ENCODE peak calls at places on chromosomes 1 and 21, in six cellular contexts. One of them, this sample, is unnamed.

GRCh38 chr1:198340139-198340538 is 183.3 kb downstream of the NEK7 start:
- DNase-seq in activated CD4-positive, alpha-beta T cell treated with anti-CD3 and anti-CD28 coated beads, Interleukin-2, amount 50 U/mL, for 1 hour: no peak
- DNase-seq in LNCaP clone FGC: no peak
- DNase-seq in DMS153: no peak
- DNase-seq in mucosa of gallbladder: no peak
- DNase-seq in LoVo: no peak
- DNase-seq in this sample: no peak

GRCh38 chr1:203320546-203321272 is 15.4 kb downstream of the BTG2 start:
- DNase-seq in activated CD4-positive, alpha-beta T cell treated with anti-CD3 and anti-CD28 coated beads, Interleukin-2, amount 50 U/mL, for 1 hour: peak; percentile 68
- DNase-seq in LoVo: no peak
- DNase-seq in DMS153: peak; percentile 99
- DNase-seq in LNCaP clone FGC: peak; percentile 65
- DNase-seq in mucosa of gallbladder: peak; percentile 49
- DNase-seq in this sample: peak; percentile 75

GRCh38 chr1:93394514-93394913 is 48.8 kb downstream of the DR1 start:
- DNase-seq in activated CD4-positive, alpha-beta T cell treated with anti-CD3 and anti-CD28 coated beads, Interleukin-2, amount 50 U/mL, for 1 hour: no peak
- DNase-seq in LoVo: no peak
- DNase-seq in LNCaP clone FGC: no peak
- DNase-seq in DMS153: no peak
- DNase-seq in mucosa of gallbladder: no peak
- DNase-seq in this sample: no peak

GRCh38 chr1:153578490-153578889 is 12.8 kb upstream of the S100A2 start:
- DNase-seq in mucosa of gallbladder: no peak
- DNase-seq in LNCaP clone FGC: no peak
- DNase-seq in activated CD4-positive, alpha-beta T cell treated with anti-CD3 and anti-CD28 coated beads, Interleukin-2, amount 50 U/mL, for 1 hour: no peak
- DNase-seq in LoVo: no peak
- DNase-seq in DMS153: no peak
- DNase-seq in this sample: no peak

GRCh38 chr1:191912517-191912916 is 245.7 kb upstream of the RGS18 start:
- DNase-seq in DMS153: no peak
- DNase-seq in LNCaP clone FGC: no peak
- DNase-seq in LoVo: no peak
- DNase-seq in activated CD4-positive, alpha-beta T cell treated with anti-CD3 and anti-CD28 coated beads, Interleukin-2, amount 50 U/mL, for 1 hour: no peak
- DNase-seq in mucosa of gallbladder: no peak
- DNase-seq in this sample: no peak

GRCh38 chr1:112888630-112889029 is 67.4 kb downstream of the SLC16A1 start:
- DNase-seq in LNCaP clone FGC: no peak
- DNase-seq in DMS153: no peak
- DNase-seq in mucosa of gallbladder: no peak
- DNase-seq in LoVo: no peak
- DNase-seq in activated CD4-positive, alpha-beta T cell treated with anti-CD3 and anti-CD28 coated beads, Interleukin-2, amount 50 U/mL, for 1 hour: no peak
- DNase-seq in this sample: no peak

GRCh38 chr1:161905269-161905884 is 118.3 kb downstream of the OLFML2B start:
- DNase-seq in LNCaP clone FGC: no peak
- DNase-seq in DMS153: no peak
- DNase-seq in LoVo: peak; percentile 25
- DNase-seq in activated CD4-positive, alpha-beta T cell treated with anti-CD3 and anti-CD28 coated beads, Interleukin-2, amount 50 U/mL, for 1 hour: peak; percentile 8
- DNase-seq in mucosa of gallbladder: no peak
- DNase-seq in this sample: peak; percentile 46

GRCh38 chr1:14294006-14294405 is 304.5 kb upstream of the KAZN start:
- DNase-seq in LoVo: no peak
- DNase-seq in activated CD4-positive, alpha-beta T cell treated with anti-CD3 and anti-CD28 coated beads, Interleukin-2, amount 50 U/mL, for 1 hour: no peak
- DNase-seq in mucosa of gallbladder: no peak
- DNase-seq in LNCaP clone FGC: no peak
- DNase-seq in DMS153: no peak
- DNase-seq in this sample: no peak

GRCh38 chr1:116574581-116575291 is 3.9 kb upstream of the CD58 start:
- DNase-seq in activated CD4-positive, alpha-beta T cell treated with anti-CD3 and anti-CD28 coated beads, Interleukin-2, amount 50 U/mL, for 1 hour: peak; percentile 55
- DNase-seq in LNCaP clone FGC: no peak
- DNase-seq in mucosa of gallbladder: peak; percentile 69
- DNase-seq in LoVo: peak; percentile 67
- DNase-seq in DMS153: no peak
- DNase-seq in this sample: peak; percentile 82

GRCh38 chr1:212665241-212666115 is 34.2 kb downstream of the BATF3 start:
- DNase-seq in DMS153: peak; percentile 83
- DNase-seq in mucosa of gallbladder: peak; percentile 75
- DNase-seq in LNCaP clone FGC: peak; percentile 46
- DNase-seq in LoVo: peak; percentile 70
- DNase-seq in activated CD4-positive, alpha-beta T cell treated with anti-CD3 and anti-CD28 coated beads, Interleukin-2, amount 50 U/mL, for 1 hour: peak; percentile 77
- DNase-seq in this sample: peak; percentile 91

GRCh38 chr21:21247441-21247840 is 249.2 kb downstream of the NCAM2 start:
- DNase-seq in activated CD4-positive, alpha-beta T cell treated with anti-CD3 and anti-CD28 coated beads, Interleukin-2, amount 50 U/mL, for 1 hour: no peak
- DNase-seq in DMS153: no peak
- DNase-seq in LNCaP clone FGC: peak; percentile 75
- DNase-seq in LoVo: no peak
- DNase-seq in mucosa of gallbladder: no peak
- DNase-seq in this sample: no peak

GRCh38 chr21:34129971-34130597 is 56.7 kb downstream of the MRPS6 start:
- DNase-seq in LNCaP clone FGC: no peak
- DNase-seq in activated CD4-positive, alpha-beta T cell treated with anti-CD3 and anti-CD28 coated beads, Interleukin-2, amount 50 U/mL, for 1 hour: no peak
- DNase-seq in DMS153: no peak
- DNase-seq in mucosa of gallbladder: no peak
- DNase-seq in LoVo: no peak
- DNase-seq in this sample: no peak

GRCh38 chr1:17181785-17182464 is 23.0 kb upstream of the PADI1 start:
- DNase-seq in activated CD4-positive, alpha-beta T cell treated with anti-CD3 and anti-CD28 coated beads, Interleukin-2, amount 50 U/mL, for 1 hour: no peak
- DNase-seq in LoVo: no peak
- DNase-seq in LNCaP clone FGC: no peak
- DNase-seq in mucosa of gallbladder: no peak
- DNase-seq in DMS153: no peak
- DNase-seq in this sample: no peak

GRCh38 chr1:15412488-15412800 is 2.8 kb downstream of the EFHD2 start:
- DNase-seq in activated CD4-positive, alpha-beta T cell treated with anti-CD3 and anti-CD28 coated beads, Interleukin-2, amount 50 U/mL, for 1 hour: no peak
- DNase-seq in mucosa of gallbladder: no peak
- DNase-seq in DMS153: no peak
- DNase-seq in LNCaP clone FGC: no peak
- DNase-seq in LoVo: no peak
- DNase-seq in this sample: no peak

GRCh38 chr1:125066385-125066784 is 3881.6 kb downstream of the SRGAP2C start:
- DNase-seq in LoVo: no peak
- DNase-seq in DMS153: no peak
- DNase-seq in activated CD4-positive, alpha-beta T cell treated with anti-CD3 and anti-CD28 coated beads, Interleukin-2, amount 50 U/mL, for 1 hour: no peak
- DNase-seq in LNCaP clone FGC: no peak
- DNase-seq in mucosa of gallbladder: no peak
- DNase-seq in this sample: no peak

GRCh38 chr1:210446479-210446878 is 117.8 kb downstream of the HHAT start:
- DNase-seq in DMS153: peak; percentile 37
- DNase-seq in activated CD4-positive, alpha-beta T cell treated with anti-CD3 and anti-CD28 coated beads, Interleukin-2, amount 50 U/mL, for 1 hour: peak; percentile 54
- DNase-seq in LoVo: peak; percentile 41
- DNase-seq in LNCaP clone FGC: no peak
- DNase-seq in mucosa of gallbladder: no peak
- DNase-seq in this sample: no peak

GRCh38 chr1:232037774-232038388 is 411.3 kb downstream of the DISC1 start:
- DNase-seq in LoVo: no peak
- DNase-seq in activated CD4-positive, alpha-beta T cell treated with anti-CD3 and anti-CD28 coated beads, Interleukin-2, amount 50 U/mL, for 1 hour: no peak
- DNase-seq in mucosa of gallbladder: no peak
- DNase-seq in DMS153: peak; percentile 37
- DNase-seq in LNCaP clone FGC: no peak
- DNase-seq in this sample: no peak

GRCh38 chr1:156705918-156706646 is 699 bp upstream of the CRABP2 start:
- DNase-seq in activated CD4-positive, alpha-beta T cell treated with anti-CD3 and anti-CD28 coated beads, Interleukin-2, amount 50 U/mL, for 1 hour: peak; percentile 75
- DNase-seq in DMS153: peak; percentile 71
- DNase-seq in LNCaP clone FGC: no peak
- DNase-seq in mucosa of gallbladder: peak; percentile 39
- DNase-seq in LoVo: no peak
- DNase-seq in this sample: peak; percentile 90